ENCODE peak calls at places on chromosome 2, in six cellular contexts. One of them, this sample, is unnamed.

GRCh38 chr2:71880846-71881610 is 266.6 kb downstream of the CYP26B1 start:
- DNase-seq in hypothalamus: no peak
- DNase-seq in MV-4-11: peak
- DNase-seq in ecto neural progenitor cell: no peak
- DNase-seq in activated T-cell treated with anti-CD3 and anti-CD28 coated beads for 48 hours: no peak
- DNase-seq in HT1080: peak
- DNase-seq in this sample: no peak

GRCh38 chr2:222269132-222269531 is 29.7 kb downstream of the PAX3 start:
- DNase-seq in hypothalamus: no peak
- DNase-seq in MV-4-11: no peak
- DNase-seq in ecto neural progenitor cell: no peak
- DNase-seq in activated T-cell treated with anti-CD3 and anti-CD28 coated beads for 48 hours: no peak
- DNase-seq in HT1080: no peak
- DNase-seq in this sample: no peak

GRCh38 chr2:79849949-79850348 is 337.1 kb downstream of the CTNNA2 start:
- DNase-seq in hypothalamus: no peak
- DNase-seq in MV-4-11: no peak
- DNase-seq in ecto neural progenitor cell: no peak
- DNase-seq in activated T-cell treated with anti-CD3 and anti-CD28 coated beads for 48 hours: no peak
- DNase-seq in HT1080: no peak
- DNase-seq in this sample: no peak

GRCh38 chr2:202014328-202015034 is 19.2 kb upstream of the FZD7 start:
- DNase-seq in hypothalamus: no peak
- DNase-seq in MV-4-11: no peak
- DNase-seq in ecto neural progenitor cell: no peak
- DNase-seq in activated T-cell treated with anti-CD3 and anti-CD28 coated beads for 48 hours: no peak
- DNase-seq in HT1080: no peak
- DNase-seq in this sample: no peak

GRCh38 chr2:191351298-191351697 is 106.1 kb downstream of the MYO1B start:
- DNase-seq in hypothalamus: no peak
- DNase-seq in MV-4-11: no peak
- DNase-seq in ecto neural progenitor cell: no peak
- DNase-seq in activated T-cell treated with anti-CD3 and anti-CD28 coated beads for 48 hours: no peak
- DNase-seq in HT1080: no peak
- DNase-seq in this sample: no peak

GRCh38 chr2:168343586-168343985 is 96.2 kb upstream of the STK39 start:
- DNase-seq in hypothalamus: no peak
- DNase-seq in MV-4-11: no peak
- DNase-seq in ecto neural progenitor cell: no peak
- DNase-seq in activated T-cell treated with anti-CD3 and anti-CD28 coated beads for 48 hours: no peak
- DNase-seq in HT1080: peak
- DNase-seq in this sample: no peak

GRCh38 chr2:60385648-60386047 is 167.8 kb downstream of the BCL11A start:
- DNase-seq in hypothalamus: no peak
- DNase-seq in MV-4-11: peak
- DNase-seq in ecto neural progenitor cell: no peak
- DNase-seq in activated T-cell treated with anti-CD3 and anti-CD28 coated beads for 48 hours: no peak
- DNase-seq in HT1080: peak
- DNase-seq in this sample: no peak

GRCh38 chr2:222703866-222704265 is 32.4 kb downstream of the MOGAT1 start:
- DNase-seq in hypothalamus: no peak
- DNase-seq in MV-4-11: no peak
- DNase-seq in ecto neural progenitor cell: no peak
- DNase-seq in activated T-cell treated with anti-CD3 and anti-CD28 coated beads for 48 hours: no peak
- DNase-seq in HT1080: no peak
- DNase-seq in this sample: no peak

GRCh38 chr2:104873689-104874054 is 19.8 kb downstream of the POU3F3 start:
- DNase-seq in hypothalamus: no peak
- DNase-seq in MV-4-11: no peak
- DNase-seq in ecto neural progenitor cell: no peak
- DNase-seq in activated T-cell treated with anti-CD3 and anti-CD28 coated beads for 48 hours: no peak
- DNase-seq in HT1080: no peak
- DNase-seq in this sample: no peak

GRCh38 chr2:111909079-111909478 is 10.7 kb downstream of the MERTK start:
- DNase-seq in hypothalamus: no peak
- DNase-seq in MV-4-11: no peak
- DNase-seq in ecto neural progenitor cell: no peak
- DNase-seq in activated T-cell treated with anti-CD3 and anti-CD28 coated beads for 48 hours: no peak
- DNase-seq in HT1080: no peak
- DNase-seq in this sample: no peak

GRCh38 chr2:216221806-216222205 is 112.7 kb downstream of the XRCC5 start:
- DNase-seq in hypothalamus: no peak
- DNase-seq in MV-4-11: no peak
- DNase-seq in ecto neural progenitor cell: no peak
- DNase-seq in activated T-cell treated with anti-CD3 and anti-CD28 coated beads for 48 hours: no peak
- DNase-seq in HT1080: peak
- DNase-seq in this sample: no peak

GRCh38 chr2:71466301-71467179 is 13.2 kb downstream of the DYSF start:
- DNase-seq in hypothalamus: no peak
- DNase-seq in MV-4-11: no peak
- DNase-seq in ecto neural progenitor cell: peak
- DNase-seq in activated T-cell treated with anti-CD3 and anti-CD28 coated beads for 48 hours: no peak
- DNase-seq in HT1080: peak
- DNase-seq in this sample: peak

GRCh38 chr2:240386321-240386720 is 49.1 kb upstream of the GPC1 start:
- DNase-seq in hypothalamus: no peak
- DNase-seq in MV-4-11: no peak
- DNase-seq in ecto neural progenitor cell: no peak
- DNase-seq in activated T-cell treated with anti-CD3 and anti-CD28 coated beads for 48 hours: no peak
- DNase-seq in HT1080: no peak
- DNase-seq in this sample: no peak

GRCh38 chr2:235347691-235348090 is 146.2 kb upstream of the AGAP1 start:
- DNase-seq in hypothalamus: no peak
- DNase-seq in MV-4-11: no peak
- DNase-seq in ecto neural progenitor cell: no peak
- DNase-seq in activated T-cell treated with anti-CD3 and anti-CD28 coated beads for 48 hours: no peak
- DNase-seq in HT1080: peak
- DNase-seq in this sample: no peak

GRCh38 chr2:29075894-29076700 is 1.8 kb upstream of the PCARE start:
- DNase-seq in hypothalamus: peak
- DNase-seq in MV-4-11: no peak
- DNase-seq in ecto neural progenitor cell: peak
- DNase-seq in activated T-cell treated with anti-CD3 and anti-CD28 coated beads for 48 hours: no peak
- DNase-seq in HT1080: no peak
- DNase-seq in this sample: no peak

GRCh38 chr2:120349125-120349921 is 3.4 kb downstream of the INHBB start:
- DNase-seq in hypothalamus: no peak
- DNase-seq in MV-4-11: no peak
- DNase-seq in ecto neural progenitor cell: no peak
- DNase-seq in activated T-cell treated with anti-CD3 and anti-CD28 coated beads for 48 hours: no peak
- DNase-seq in HT1080: no peak
- DNase-seq in this sample: no peak

GRCh38 chr2:176188218-176188968 is at the start of gene HOXD1:
- DNase-seq in hypothalamus: peak
- DNase-seq in MV-4-11: no peak
- DNase-seq in ecto neural progenitor cell: peak
- DNase-seq in activated T-cell treated with anti-CD3 and anti-CD28 coated beads for 48 hours: no peak
- DNase-seq in HT1080: no peak
- DNase-seq in this sample: no peak

GRCh38 chr2:41722668-41723369 is 325.0 kb upstream of the PKDCC start:
- DNase-seq in hypothalamus: no peak
- DNase-seq in MV-4-11: no peak
- DNase-seq in ecto neural progenitor cell: no peak
- DNase-seq in activated T-cell treated with anti-CD3 and anti-CD28 coated beads for 48 hours: no peak
- DNase-seq in HT1080: no peak
- DNase-seq in this sample: no peak

GRCh38 chr2:180050246-180050645 is 43.1 kb upstream of the CWC22 start:
- DNase-seq in hypothalamus: no peak
- DNase-seq in MV-4-11: no peak
- DNase-seq in ecto neural progenitor cell: no peak
- DNase-seq in activated T-cell treated with anti-CD3 and anti-CD28 coated beads for 48 hours: no peak
- DNase-seq in HT1080: no peak
- DNase-seq in this sample: no peak

GRCh38 chr2:215529271-215529670 is 93.4 kb upstream of the FN1 start:
- DNase-seq in hypothalamus: no peak
- DNase-seq in MV-4-11: no peak
- DNase-seq in ecto neural progenitor cell: no peak
- DNase-seq in activated T-cell treated with anti-CD3 and anti-CD28 coated beads for 48 hours: no peak
- DNase-seq in HT1080: peak
- DNase-seq in this sample: no peak

GRCh38 chr2:66901344-66901743 is 466.4 kb downstream of the MEIS1 start:
- DNase-seq in hypothalamus: no peak
- DNase-seq in MV-4-11: no peak
- DNase-seq in ecto neural progenitor cell: no peak
- DNase-seq in activated T-cell treated with anti-CD3 and anti-CD28 coated beads for 48 hours: no peak
- DNase-seq in HT1080: no peak
- DNase-seq in this sample: no peak

GRCh38 chr2:101083613-101084012 is 67.6 kb downstream of the TBC1D8 start:
- DNase-seq in hypothalamus: no peak
- DNase-seq in MV-4-11: no peak
- DNase-seq in ecto neural progenitor cell: no peak
- DNase-seq in activated T-cell treated with anti-CD3 and anti-CD28 coated beads for 48 hours: no peak
- DNase-seq in HT1080: no peak
- DNase-seq in this sample: no peak

GRCh38 chr2:120539937-120540718 is 194.2 kb downstream of the INHBB start:
- DNase-seq in hypothalamus: no peak
- DNase-seq in MV-4-11: peak
- DNase-seq in ecto neural progenitor cell: no peak
- DNase-seq in activated T-cell treated with anti-CD3 and anti-CD28 coated beads for 48 hours: no peak
- DNase-seq in HT1080: peak
- DNase-seq in this sample: no peak